ENCODE peak calls at places on chromosomes 7 and 10, in nine cellular contexts. One of them, this sample, is unnamed.

GRCh38 chr10:17616403-17617030 is 657 bp downstream of the HACD1 start:
- DNase-seq in psoas muscle: peak; percentile 92
- DNase-seq in adipocyte: peak; percentile 87
- DNase-seq in foreskin fibroblast: peak; percentile 85
- DNase-seq in astrocyte of the cerebellum: no peak
- DNase-seq in BE2C: peak; percentile 66
- DNase-seq in AG10803: peak; percentile 69
- DNase-seq in H1: no peak
- DNase-seq in epithelial cell of esophagus: peak; percentile 59
- DNase-seq in this sample: peak; percentile 37

GRCh38 chr10:64344211-64344610 is 823.0 kb downstream of the REEP3 start:
- DNase-seq in psoas muscle: no peak
- DNase-seq in adipocyte: no peak
- DNase-seq in foreskin fibroblast: no peak
- DNase-seq in astrocyte of the cerebellum: no peak
- DNase-seq in BE2C: no peak
- DNase-seq in AG10803: no peak
- DNase-seq in H1: no peak
- DNase-seq in epithelial cell of esophagus: no peak
- DNase-seq in this sample: no peak

GRCh38 chr7:88095-88926 is 104.1 kb upstream of the FAM20C start:
- DNase-seq in psoas muscle: no peak
- DNase-seq in adipocyte: no peak
- DNase-seq in foreskin fibroblast: no peak
- DNase-seq in astrocyte of the cerebellum: no peak
- DNase-seq in BE2C: no peak
- DNase-seq in AG10803: no peak
- DNase-seq in H1: peak; percentile 62
- DNase-seq in epithelial cell of esophagus: no peak
- DNase-seq in this sample: no peak

GRCh38 chr10:123297175-123297574 is 143.0 kb downstream of the BUB3 start:
- DNase-seq in psoas muscle: no peak
- DNase-seq in adipocyte: no peak
- DNase-seq in foreskin fibroblast: no peak
- DNase-seq in astrocyte of the cerebellum: no peak
- DNase-seq in BE2C: no peak
- DNase-seq in AG10803: no peak
- DNase-seq in H1: no peak
- DNase-seq in epithelial cell of esophagus: no peak
- DNase-seq in this sample: no peak

GRCh38 chr10:128854965-128855364 is 612.1 kb upstream of the MGMT start:
- DNase-seq in psoas muscle: peak; percentile 89
- DNase-seq in adipocyte: no peak
- DNase-seq in foreskin fibroblast: no peak
- DNase-seq in astrocyte of the cerebellum: peak; percentile 69
- DNase-seq in BE2C: peak; percentile 28
- DNase-seq in AG10803: peak; percentile 6
- DNase-seq in H1: peak; percentile 42
- DNase-seq in epithelial cell of esophagus: no peak
- DNase-seq in this sample: no peak

GRCh38 chr7:4958477-4959301 is at the start of gene MMD2:
- DNase-seq in psoas muscle: no peak
- DNase-seq in adipocyte: peak; percentile 8
- DNase-seq in foreskin fibroblast: peak; percentile 18
- DNase-seq in astrocyte of the cerebellum: no peak
- DNase-seq in BE2C: no peak
- DNase-seq in AG10803: no peak
- DNase-seq in H1: peak; percentile 60
- DNase-seq in epithelial cell of esophagus: no peak
- DNase-seq in this sample: no peak

GRCh38 chr7:4724648-4725013 is 42.5 kb downstream of the FOXK1 start:
- DNase-seq in psoas muscle: no peak
- DNase-seq in adipocyte: peak; percentile 18
- DNase-seq in foreskin fibroblast: peak; percentile 40
- DNase-seq in astrocyte of the cerebellum: no peak
- DNase-seq in BE2C: no peak
- DNase-seq in AG10803: peak; percentile 21
- DNase-seq in H1: no peak
- DNase-seq in epithelial cell of esophagus: no peak
- DNase-seq in this sample: no peak

GRCh38 chr10:22341190-22341935 is 3.9 kb upstream of the SPAG6 start:
- DNase-seq in psoas muscle: peak; percentile 77
- DNase-seq in adipocyte: peak; percentile 40
- DNase-seq in foreskin fibroblast: peak; percentile 51
- DNase-seq in astrocyte of the cerebellum: no peak
- DNase-seq in BE2C: no peak
- DNase-seq in AG10803: peak; percentile 34
- DNase-seq in H1: no peak
- DNase-seq in epithelial cell of esophagus: no peak
- DNase-seq in this sample: no peak

GRCh38 chr7:114554781-114555537 is 140.3 kb downstream of the FOXP2 start:
- DNase-seq in psoas muscle: no peak
- DNase-seq in adipocyte: no peak
- DNase-seq in foreskin fibroblast: peak; percentile 29
- DNase-seq in astrocyte of the cerebellum: no peak
- DNase-seq in BE2C: no peak
- DNase-seq in AG10803: peak; percentile 68
- DNase-seq in H1: no peak
- DNase-seq in epithelial cell of esophagus: peak; percentile 39
- DNase-seq in this sample: peak; percentile 81

GRCh38 chr7:157715071-157715937 is 378.5 kb downstream of the DNAJB6 start:
- DNase-seq in psoas muscle: no peak
- DNase-seq in adipocyte: no peak
- DNase-seq in foreskin fibroblast: no peak
- DNase-seq in astrocyte of the cerebellum: no peak
- DNase-seq in BE2C: no peak
- DNase-seq in AG10803: no peak
- DNase-seq in H1: no peak
- DNase-seq in epithelial cell of esophagus: no peak
- DNase-seq in this sample: no peak

GRCh38 chr7:127396184-127396583 is 3.7 kb upstream of the ZNF800 start:
- DNase-seq in psoas muscle: no peak
- DNase-seq in adipocyte: no peak
- DNase-seq in foreskin fibroblast: peak; percentile 23
- DNase-seq in astrocyte of the cerebellum: no peak
- DNase-seq in BE2C: no peak
- DNase-seq in AG10803: no peak
- DNase-seq in H1: no peak
- DNase-seq in epithelial cell of esophagus: peak; percentile 10
- DNase-seq in this sample: no peak

GRCh38 chr10:98041352-98042043 is 11.1 kb upstream of the CRTAC1 start:
- DNase-seq in psoas muscle: peak; percentile 66
- DNase-seq in adipocyte: peak; percentile 71
- DNase-seq in foreskin fibroblast: peak; percentile 76
- DNase-seq in astrocyte of the cerebellum: peak; percentile 20
- DNase-seq in BE2C: peak; percentile 65
- DNase-seq in AG10803: peak; percentile 50
- DNase-seq in H1: peak; percentile 84
- DNase-seq in epithelial cell of esophagus: peak; percentile 62
- DNase-seq in this sample: peak; percentile 60

GRCh38 chr10:65571011-65571570 is 1354.7 kb upstream of the LRRTM3 start:
- DNase-seq in psoas muscle: no peak
- DNase-seq in adipocyte: no peak
- DNase-seq in foreskin fibroblast: peak; percentile 23
- DNase-seq in astrocyte of the cerebellum: no peak
- DNase-seq in BE2C: peak; percentile 14
- DNase-seq in AG10803: no peak
- DNase-seq in H1: no peak
- DNase-seq in epithelial cell of esophagus: peak; percentile 43
- DNase-seq in this sample: no peak
- H3K4me3 ChIP-seq in psoas muscle: peak overlapping the region; percentile 54
- H3K4me3 ChIP-seq in adipocyte: peak overlapping the region; percentile 68
- H3K4me3 ChIP-seq in foreskin fibroblast: peak overlapping the region; percentile 68
- H3K4me3 ChIP-seq in astrocyte of the cerebellum: peak overlapping the region; percentile 59
- H3K4me3 ChIP-seq in BE2C: peak overlapping the region; percentile 85
- H3K4me3 ChIP-seq in AG10803: peak overlapping the region; percentile 68
- H3K4me3 ChIP-seq in H1: peak overlapping the region; percentile 96
- H3K4me3 ChIP-seq in epithelial cell of esophagus: peak overlapping the region; percentile 86
- H3K4me3 ChIP-seq in this sample: peak overlapping the region; percentile 65

GRCh38 chr7:6443372-6443941 is 4.3 kb downstream of the DAGLB start:
- DNase-seq in psoas muscle: no peak
- DNase-seq in adipocyte: peak; percentile 86
- DNase-seq in foreskin fibroblast: peak; percentile 92
- DNase-seq in astrocyte of the cerebellum: peak; percentile 82
- DNase-seq in BE2C: no peak
- DNase-seq in AG10803: peak; percentile 93
- DNase-seq in H1: no peak
- DNase-seq in epithelial cell of esophagus: peak; percentile 85
- DNase-seq in this sample: peak; percentile 97
- H3K4me3 ChIP-seq in psoas muscle: no peak overlapping the region
- H3K4me3 ChIP-seq in adipocyte: no peak overlapping the region
- H3K4me3 ChIP-seq in foreskin fibroblast: no peak overlapping the region
- H3K4me3 ChIP-seq in astrocyte of the cerebellum: no peak overlapping the region
- H3K4me3 ChIP-seq in BE2C: no peak overlapping the region
- H3K4me3 ChIP-seq in AG10803: no peak overlapping the region
- H3K4me3 ChIP-seq in H1: no peak overlapping the region
- H3K4me3 ChIP-seq in epithelial cell of esophagus: no peak overlapping the region
- H3K4me3 ChIP-seq in this sample: no peak overlapping the region

GRCh38 chr7:93980744-93981479 is 23.2 kb downstream of the BET1 start:
- DNase-seq in psoas muscle: no peak
- DNase-seq in adipocyte: no peak
- DNase-seq in foreskin fibroblast: peak; percentile 29
- DNase-seq in astrocyte of the cerebellum: no peak
- DNase-seq in BE2C: no peak
- DNase-seq in AG10803: no peak
- DNase-seq in H1: no peak
- DNase-seq in epithelial cell of esophagus: no peak
- DNase-seq in this sample: no peak
- H3K4me3 ChIP-seq in psoas muscle: no peak overlapping the region
- H3K4me3 ChIP-seq in adipocyte: peak overlapping the region; percentile 33
- H3K4me3 ChIP-seq in foreskin fibroblast: no peak overlapping the region
- H3K4me3 ChIP-seq in astrocyte of the cerebellum: no peak overlapping the region
- H3K4me3 ChIP-seq in BE2C: no peak overlapping the region
- H3K4me3 ChIP-seq in AG10803: no peak overlapping the region
- H3K4me3 ChIP-seq in H1: no peak overlapping the region
- H3K4me3 ChIP-seq in epithelial cell of esophagus: no peak overlapping the region
- H3K4me3 ChIP-seq in this sample: no peak overlapping the region

DNA sequence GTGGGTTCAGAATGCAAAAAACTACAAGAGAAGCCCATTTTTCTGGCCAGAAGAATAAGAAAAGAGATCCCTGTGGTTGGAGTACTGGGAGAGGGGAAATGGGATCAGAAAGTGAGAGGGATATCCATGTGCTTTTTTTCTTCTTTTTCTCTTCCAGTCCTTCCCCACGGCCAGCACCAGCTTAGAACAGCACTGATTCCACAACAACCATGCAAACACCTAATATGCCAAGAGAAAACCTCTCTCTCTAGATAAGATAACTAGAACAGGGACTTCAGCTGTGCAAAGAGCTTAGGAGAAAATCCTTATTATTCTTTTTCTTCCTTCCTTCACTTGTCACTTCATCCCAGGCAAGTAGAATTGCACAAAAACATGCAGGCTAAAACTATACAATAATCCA is 83.5 kb downstream of the ELAPOR2 start:
- DNase-seq in psoas muscle: no peak
- DNase-seq in adipocyte: no peak
- DNase-seq in foreskin fibroblast: no peak
- DNase-seq in astrocyte of the cerebellum: no peak
- DNase-seq in BE2C: no peak
- DNase-seq in AG10803: no peak
- DNase-seq in H1: no peak
- DNase-seq in epithelial cell of esophagus: no peak
- DNase-seq in this sample: no peak
- H3K4me3 ChIP-seq in psoas muscle: no peak overlapping the region
- H3K4me3 ChIP-seq in adipocyte: no peak overlapping the region
- H3K4me3 ChIP-seq in foreskin fibroblast: no peak overlapping the region
- H3K4me3 ChIP-seq in astrocyte of the cerebellum: no peak overlapping the region
- H3K4me3 ChIP-seq in BE2C: no peak overlapping the region
- H3K4me3 ChIP-seq in AG10803: no peak overlapping the region
- H3K4me3 ChIP-seq in H1: no peak overlapping the region
- H3K4me3 ChIP-seq in epithelial cell of esophagus: no peak overlapping the region
- H3K4me3 ChIP-seq in this sample: no peak overlapping the region

GRCh38 chr7:34322841-34323240 is 335.2 kb upstream of the NPSR1 start:
- DNase-seq in psoas muscle: no peak
- DNase-seq in adipocyte: no peak
- DNase-seq in foreskin fibroblast: no peak
- DNase-seq in astrocyte of the cerebellum: no peak
- DNase-seq in BE2C: no peak
- DNase-seq in AG10803: no peak
- DNase-seq in H1: no peak
- DNase-seq in epithelial cell of esophagus: peak; percentile 76
- DNase-seq in this sample: no peak

GRCh38 chr7:34320412-34320811 is 337.6 kb upstream of the NPSR1 start:
- DNase-seq in psoas muscle: no peak
- DNase-seq in adipocyte: no peak
- DNase-seq in foreskin fibroblast: peak; percentile 20
- DNase-seq in astrocyte of the cerebellum: no peak
- DNase-seq in BE2C: no peak
- DNase-seq in AG10803: peak; percentile 14
- DNase-seq in H1: no peak
- DNase-seq in epithelial cell of esophagus: peak; percentile 24
- DNase-seq in this sample: no peak

GRCh38 chr7:34317039-34317438 is 341.0 kb upstream of the NPSR1 start:
- DNase-seq in psoas muscle: no peak
- DNase-seq in adipocyte: no peak
- DNase-seq in foreskin fibroblast: no peak
- DNase-seq in astrocyte of the cerebellum: no peak
- DNase-seq in BE2C: no peak
- DNase-seq in AG10803: no peak
- DNase-seq in H1: no peak
- DNase-seq in epithelial cell of esophagus: no peak
- DNase-seq in this sample: no peak

DNA sequence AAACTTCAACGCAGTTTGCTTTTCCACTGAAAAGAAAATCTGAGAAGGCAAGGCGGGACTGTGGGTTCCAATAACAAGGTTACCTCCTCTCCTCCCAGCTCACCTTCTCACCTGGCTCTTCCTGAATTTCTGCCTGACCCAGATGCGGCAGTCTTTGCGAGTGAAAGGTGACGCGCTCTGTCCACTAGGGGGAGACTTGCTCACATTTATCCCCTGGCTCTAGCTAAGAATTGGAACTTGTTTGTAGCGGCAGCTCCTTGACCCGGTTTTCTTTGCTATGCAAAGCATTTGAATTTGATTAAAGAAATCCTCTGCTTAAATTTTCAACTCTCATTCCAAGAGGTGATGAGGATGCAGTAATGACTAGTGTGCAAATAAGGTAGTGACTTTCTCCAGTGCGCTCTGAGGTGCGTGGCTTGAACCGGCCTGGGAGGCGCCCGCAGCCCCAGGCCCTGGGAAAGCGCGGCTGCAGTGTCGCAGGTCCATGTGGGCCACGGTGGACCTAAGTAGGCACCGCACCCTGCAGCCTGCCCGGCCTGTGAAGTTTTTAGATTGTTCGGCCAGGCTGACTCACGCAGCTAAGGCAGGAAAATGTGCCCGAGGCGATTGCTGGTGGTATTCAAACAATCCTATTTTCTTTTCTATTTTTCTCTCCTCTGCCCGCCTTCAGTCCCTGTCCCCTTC is 336.9 kb upstream of the NPSR1 start:
- DNase-seq in psoas muscle: peak; percentile 60
- DNase-seq in adipocyte: peak; percentile 96
- DNase-seq in foreskin fibroblast: peak; percentile 89
- DNase-seq in astrocyte of the cerebellum: peak; percentile 46
- DNase-seq in BE2C: peak; percentile 51
- DNase-seq in AG10803: peak; percentile 77
- DNase-seq in H1: peak; percentile 74
- DNase-seq in epithelial cell of esophagus: peak; percentile 90
- DNase-seq in this sample: peak; percentile 66
- H3K4me3 ChIP-seq in psoas muscle: peak overlapping the region; percentile 29
- H3K4me3 ChIP-seq in adipocyte: no peak overlapping the region
- H3K4me3 ChIP-seq in foreskin fibroblast: peak overlapping the region; percentile 28
- H3K4me3 ChIP-seq in astrocyte of the cerebellum: no peak overlapping the region
- H3K4me3 ChIP-seq in BE2C: peak overlapping the region; percentile 15
- H3K4me3 ChIP-seq in AG10803: no peak overlapping the region
- H3K4me3 ChIP-seq in H1: peak overlapping the region; percentile 24
- H3K4me3 ChIP-seq in epithelial cell of esophagus: no peak overlapping the region
- H3K4me3 ChIP-seq in this sample: peak overlapping the region; percentile 39

This sample was measured in brain microvascular endothelial cell.